ENCODE peak calls at places on chromosome 2, in seven cellular contexts. J, V, I, R, X, A and B are unnamed samples.

GRCh38 chr2:42938671-42939370 is 146.4 kb upstream of the HAAO start:
- DNase-seq in J (no peak), V (no peak), I (no peak), R (no peak), X (no peak), A (no peak), B (no peak)

GRCh38 chr2:9235388-9236344 is 29.1 kb downstream of the ASAP2 start:
- DNase-seq in J (no peak), V (no peak), I (no peak), R (no peak), X (no peak), A (no peak), B (no peak)

GRCh38 chr2:130987519-130988425 is 105.5 kb downstream of the FAM168B start:
- DNase-seq in J (no peak), V (no peak), I (no peak), R (no peak), X (no peak), A (no peak), B (no peak)

GRCh38 chr2:199581935-199582336 is 124.2 kb upstream of the SATB2 start:
- DNase-seq in J (no peak), V (no peak), I (no peak), R (no peak), X (no peak), A (no peak), B (no peak)

GRCh38 chr2:194100201-194100600 is 1556.8 kb upstream of the SLC39A10 start:
- DNase-seq in J (no peak), V (no peak), I (no peak), R (no peak), X (no peak), A (no peak), B (no peak)

GRCh38 chr2:232901711-232902578 is 31.9 kb downstream of the SNORC start:
- DNase-seq in J (no peak), V (no peak), I (no peak), R (peak; percentile 93), X (no peak), A (peak; percentile 29), B (no peak)

GRCh38 chr2:36438454-36438977 is 82.9 kb downstream of the CRIM1 start:
- DNase-seq in J (no peak), V (no peak), I (no peak), R (peak; percentile 84), X (no peak), A (no peak), B (no peak)

GRCh38 chr2:201644001-201644400 is 698 bp upstream of the TMEM237 start:
- DNase-seq in J (no peak), V (no peak), I (no peak), R (no peak), X (no peak), A (no peak), B (peak; percentile 72)

GRCh38 chr2:189580267-189580661 is 322 bp downstream of the SLC40A1 start:
- DNase-seq in J (no peak), V (peak; percentile 63), I (no peak), R (peak; percentile 17), X (peak; percentile 37), A (peak; percentile 29), B (peak; percentile 62)

GRCh38 chr2:63792523-63792922 is 49.2 kb upstream of the UGP2 start:
- DNase-seq in J (no peak), V (no peak), I (no peak), R (no peak), X (no peak), A (no peak), B (no peak)

DNA sequence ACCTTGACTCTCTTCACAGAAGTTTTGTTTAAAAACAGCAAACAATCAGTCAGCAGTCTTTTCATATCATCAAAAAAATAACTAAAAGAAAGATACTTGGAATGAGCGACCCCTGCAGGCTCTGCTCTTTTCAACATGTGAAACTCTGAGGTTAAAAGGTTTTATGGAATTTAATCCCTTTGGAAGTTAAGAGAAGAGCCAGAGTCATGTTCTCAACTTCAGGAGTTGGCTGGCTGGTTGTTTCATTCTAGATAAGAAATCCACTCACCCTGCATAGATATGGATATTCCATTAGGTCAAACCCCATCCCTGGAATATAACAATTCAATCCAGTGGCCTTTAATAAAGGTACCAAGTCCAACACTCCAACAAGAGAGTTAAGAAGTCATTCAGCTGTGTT is 115.6 kb upstream of the RMDN2 start:
- DNase-seq in J (no peak), V (no peak), I (peak; percentile 31), R (no peak), X (peak; percentile 31), A (peak; percentile 34), B (no peak)
- TF ChIP-seq CTCF in J (no peak), V (peak; percentile 24), I (peak; percentile 19), R (peak; percentile 57), X (no peak), A (peak; percentile 22), B (peak; percentile 3)

GRCh38 chr2:188134241-188134640 is 157.4 kb upstream of the GULP1 start:
- DNase-seq in J (no peak), V (no peak), I (no peak), R (no peak), X (no peak), A (no peak), B (no peak)
- TF ChIP-seq EP300 in J (no peak), V (no peak), I (no peak), R (no peak), X (no peak), A (no peak), B (no peak)

GRCh38 chr2:54808642-54809041 is 85.2 kb downstream of the EML6 start:
- DNase-seq in J (no peak), V (no peak), I (no peak), R (no peak), X (no peak), A (no peak), B (no peak)

GRCh38 chr2:54806975-54807374 is 83.5 kb downstream of the EML6 start:
- DNase-seq in J (no peak), V (no peak), I (no peak), R (no peak), X (no peak), A (no peak), B (no peak)

GRCh38 chr2:54810236-54810635 is 86.8 kb downstream of the EML6 start:
- DNase-seq in J (no peak), V (no peak), I (no peak), R (no peak), X (no peak), A (no peak), B (no peak)

GRCh38 chr2:54813584-54813983 is 90.1 kb downstream of the EML6 start:
- DNase-seq in J (no peak), V (no peak), I (no peak), R (no peak), X (no peak), A (no peak), B (no peak)

GRCh38 chr2:54809814-54810213 is 86.4 kb downstream of the EML6 start:
- DNase-seq in J (no peak), V (no peak), I (no peak), R (peak; percentile 7), X (no peak), A (no peak), B (no peak)
- TF ChIP-seq POLR2A in J (no peak), V (no peak), I (no peak), R (no peak), X (no peak), A (no peak), B (no peak)

DNA sequence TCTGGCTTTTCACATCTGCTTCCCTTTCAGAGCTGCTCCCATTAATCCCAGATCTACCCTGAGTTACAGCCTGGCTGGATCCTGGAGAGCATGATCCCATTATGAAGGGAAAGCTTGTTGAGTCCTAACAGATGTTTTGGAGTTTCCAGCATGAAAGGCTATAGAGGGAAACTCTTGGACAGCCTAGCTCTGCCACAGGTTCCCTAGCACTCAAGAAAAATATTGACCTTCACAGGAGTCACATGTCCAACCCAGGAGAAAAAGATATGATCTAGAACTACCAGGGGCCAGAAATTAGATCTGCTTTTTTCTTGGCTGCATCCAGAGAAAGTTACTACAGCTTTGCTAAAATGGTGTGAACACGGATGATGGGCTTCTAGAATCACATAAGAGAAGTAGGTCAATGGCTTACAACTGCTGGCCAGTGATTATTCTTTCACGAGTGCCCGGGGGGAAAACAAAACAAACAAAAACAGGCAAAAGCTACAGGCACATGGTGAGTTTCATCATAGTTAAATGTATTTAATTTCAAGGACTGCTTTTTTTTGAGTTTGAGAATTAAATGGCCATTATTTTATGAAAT is 15.9 kb downstream of the CCDC93 start:
- DNase-seq in J (no peak), V (no peak), I (no peak), R (no peak), X (no peak), A (no peak), B (no peak)
- TF ChIP-seq CTCF in J (no peak), V (no peak), I (no peak), R (no peak), X (no peak), A (no peak), B (no peak)

DNA sequence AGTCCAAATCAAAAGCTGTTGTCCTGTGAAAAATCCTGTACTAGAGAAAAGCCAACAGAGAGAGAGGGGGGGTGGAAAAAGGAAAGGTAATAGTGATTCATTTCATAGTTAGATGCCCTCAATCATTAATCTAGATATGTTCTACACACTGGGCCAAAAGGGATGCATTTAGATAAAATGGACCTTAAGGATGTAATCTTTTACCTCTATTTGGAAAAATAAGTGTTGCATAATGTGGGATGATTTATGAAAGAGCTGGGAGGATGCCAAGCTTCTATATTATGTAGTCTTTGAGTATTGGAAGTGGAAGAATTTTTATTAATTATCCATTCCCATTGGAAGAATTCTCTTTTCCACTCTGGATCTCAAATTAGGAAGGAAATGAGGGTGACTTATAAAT is 480.5 kb upstream of the ZEB2 start:
- DNase-seq in J (no peak), V (no peak), I (no peak), R (no peak), X (no peak), A (no peak), B (no peak)
- TF ChIP-seq EP300 in J (no peak), V (no peak), I (no peak), R (no peak), X (no peak), A (no peak), B (no peak)

GRCh38 chr2:237413293-237414055 is 490 bp downstream of the COL6A3 start:
- DNase-seq in J (no peak), V (no peak), I (no peak), R (no peak), X (no peak), A (no peak), B (no peak)

GRCh38 chr2:237414056-237414661 is at the start of gene COL6A3:
- DNase-seq in J (no peak), V (no peak), I (peak; percentile 65), R (no peak), X (peak; percentile 43), A (no peak), B (peak; percentile 85)

GRCh38 chr2:237410949-237411635 is 2.9 kb downstream of the COL6A3 start:
- DNase-seq in J (no peak), V (no peak), I (no peak), R (no peak), X (no peak), A (no peak), B (no peak)

GRCh38 chr2:237412646-237413292 is 1.2 kb downstream of the COL6A3 start:
- DNase-seq in J (no peak), V (no peak), I (no peak), R (no peak), X (no peak), A (no peak), B (no peak)

GRCh38 chr2:237411683-237412349 is 2.1 kb downstream of the COL6A3 start:
- DNase-seq in J (no peak), V (no peak), I (no peak), R (no peak), X (no peak), A (no peak), B (no peak)
- TF ChIP-seq POLR2A in J (no peak), V (no peak), I (no peak), R (no peak), X (peak; percentile 30), A (no peak), B (no peak)

GRCh38 chr2:227932403-227932802 is 61.0 kb downstream of the DAW1 start:
- DNase-seq in J (no peak), V (no peak), I (no peak), R (no peak), X (no peak), A (no peak), B (no peak)
- TF ChIP-seq CTCF in J (no peak), V (no peak), I (no peak), R (no peak), X (no peak), A (no peak), B (no peak)